ENCODE peak calls at places on chromosomes 7 and 10, in six cellular contexts. J is mammary epithelial cell, Y is fibroblast of pulmonary artery, B is cardiac fibroblast, K is neural crest cell, U is sigmoid colon. L is an unnamed sample.

GRCh38 chr10:67837519-67838314 is at the start of gene DNAJC12:
- DNase-seq in J (no peak), Y (peak), B (peak), K (no peak), U (no peak), L (peak)

GRCh38 chr7:24821045-24821853 is 64.0 kb upstream of the GSDME start:
- DNase-seq in J (peak), Y (peak), B (peak), K (no peak), U (peak), L (peak)

GRCh38 chr10:126384269-126384873 is 3.9 kb downstream of the ADAM12 start:
- DNase-seq in J (no peak), Y (peak), B (peak), K (no peak), U (no peak), L (peak)

GRCh38 chr10:54843085-54843646 is 42.1 kb upstream of the PCDH15 start:
- DNase-seq in J (no peak), Y (no peak), B (no peak), K (no peak), U (no peak), L (no peak)

GRCh38 chr7:143331179-143331825 is 15.4 kb downstream of the CLCN1 start:
- DNase-seq in J (peak), Y (peak), B (peak), K (no peak), U (no peak), L (peak)

GRCh38 chr7:66630529-66630928 is 1.8 kb downstream of the KCTD7 start:
- DNase-seq in J (no peak), Y (no peak), B (no peak), K (no peak), U (no peak), L (no peak)

GRCh38 chr10:118798186-118798811 is 43.5 kb upstream of the CACUL1 start:
- DNase-seq in J (peak), Y (peak), B (peak), K (no peak), U (no peak), L (peak)

GRCh38 chr7:12031638-12032037 is 179.5 kb upstream of the TMEM106B start:
- DNase-seq in J (peak), Y (peak), B (peak), K (no peak), U (no peak), L (no peak)

GRCh38 chr7:1977876-1978441 is 254.8 kb downstream of the MAD1L1 start:
- DNase-seq in J (no peak), Y (no peak), B (no peak), K (no peak), U (no peak), L (no peak)

GRCh38 chr7:46819819-46820218 is 762.1 kb downstream of the TNS3 start:
- DNase-seq in J (no peak), Y (no peak), B (no peak), K (no peak), U (no peak), L (no peak)

GRCh38 chr10:23439452-23439919 is 611 bp downstream of the OTUD1 start:
- DNase-seq in J (no peak), Y (peak), B (peak), K (peak), U (peak), L (no peak)

GRCh38 chr7:129053938-129054437 is 923 bp downstream of the TNPO3 start:
- DNase-seq in J (no peak), Y (peak), B (peak), K (no peak), U (no peak), L (peak)

GRCh38 chr7:54544356-54545240 is 2.4 kb downstream of the VSTM2A start:
- DNase-seq in J (no peak), Y (no peak), B (no peak), K (no peak), U (no peak), L (no peak)

GRCh38 chr10:42638821-42639270 is 476 bp upstream of the ZNF33B start:
- DNase-seq in J (no peak), Y (no peak), B (no peak), K (no peak), U (no peak), L (no peak)

DNA sequence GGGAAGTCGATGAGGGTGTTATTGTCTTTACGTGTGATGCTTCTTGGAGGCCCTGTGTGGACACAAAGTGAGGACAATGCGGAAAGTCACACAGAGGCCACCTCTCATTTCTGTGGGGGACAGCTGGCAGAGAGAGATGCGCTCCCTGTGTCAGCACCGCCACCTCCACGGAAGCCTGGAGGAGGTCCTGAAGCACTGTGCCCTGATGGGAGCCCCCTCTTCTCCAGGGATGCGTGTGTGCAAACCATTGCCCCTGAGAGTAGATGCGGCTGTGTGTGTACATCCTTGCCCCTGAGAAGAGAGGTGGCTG is 2.0 kb downstream of the PTPRE start:
- DNase-seq in J (no peak), Y (no peak), B (no peak), K (no peak), U (peak), L (no peak)
- TF ChIP-seq CTCF in J (no peak), Y (no peak), B (no peak), K (no peak), U (no peak), L (no peak)

GRCh38 chr7:48149058-48149457 is 22.2 kb upstream of the ABCA13 start:
- DNase-seq in J (no peak), Y (no peak), B (no peak), K (no peak), U (no peak), L (no peak)

GRCh38 chr7:48158404-48158803 is 12.9 kb upstream of the ABCA13 start:
- DNase-seq in J (peak), Y (no peak), B (no peak), K (no peak), U (no peak), L (no peak)

GRCh38 chr7:48150086-48150485 is 21.2 kb upstream of the ABCA13 start:
- DNase-seq in J (no peak), Y (no peak), B (no peak), K (no peak), U (no peak), L (no peak)

DNA sequence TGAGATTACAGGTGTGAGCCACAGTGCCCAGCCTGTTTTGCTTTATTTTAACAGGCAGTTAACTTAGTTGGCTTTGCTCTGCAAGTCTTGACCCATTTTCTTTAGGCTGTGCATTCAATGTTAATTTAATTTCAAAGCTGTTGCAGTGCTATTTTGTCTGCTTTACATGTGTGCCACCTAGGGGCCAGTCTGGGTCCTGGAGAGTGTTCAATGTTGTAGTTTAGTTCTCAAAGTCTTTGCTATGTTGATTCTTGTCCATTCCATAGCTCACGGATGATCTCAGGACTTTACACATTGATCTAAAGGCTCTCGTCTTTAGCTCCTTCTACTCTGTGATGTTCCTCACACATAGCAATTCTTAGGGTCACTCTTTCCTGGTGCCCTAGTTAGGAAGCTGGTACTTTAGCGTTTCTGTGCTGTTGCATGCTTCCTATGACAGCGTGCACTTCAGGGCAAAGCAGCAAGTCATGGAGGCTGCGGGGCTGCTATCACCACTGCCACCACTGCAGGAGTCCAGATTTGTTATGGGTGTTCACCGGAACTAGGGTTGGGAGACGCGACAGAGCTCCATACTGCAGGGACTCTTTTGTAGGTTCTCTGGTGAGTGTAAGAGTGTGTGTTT is 16.4 kb upstream of the ABCA13 start:
- DNase-seq in J (peak), Y (peak), B (peak), K (peak), U (no peak), L (peak)
- TF ChIP-seq CTCF in J (peak), Y (peak), B (peak), K (peak), U (no peak), L (peak)

GRCh38 chr7:4740796-4741195 is 34.6 kb upstream of the AP5Z1 start:
- DNase-seq in J (no peak), Y (no peak), B (no peak), K (no peak), U (no peak), L (no peak)

GRCh38 chr7:4738711-4739527 is 36.5 kb upstream of the AP5Z1 start:
- DNase-seq in J (no peak), Y (peak), B (peak), K (peak), U (peak), L (peak)

GRCh38 chr7:4742051-4742573 is 33.3 kb upstream of the AP5Z1 start:
- DNase-seq in J (no peak), Y (no peak), B (no peak), K (no peak), U (no peak), L (no peak)

GRCh38 chr7:4737300-4737699 is 38.1 kb upstream of the AP5Z1 start:
- DNase-seq in J (no peak), Y (no peak), B (no peak), K (no peak), U (no peak), L (no peak)

DNA sequence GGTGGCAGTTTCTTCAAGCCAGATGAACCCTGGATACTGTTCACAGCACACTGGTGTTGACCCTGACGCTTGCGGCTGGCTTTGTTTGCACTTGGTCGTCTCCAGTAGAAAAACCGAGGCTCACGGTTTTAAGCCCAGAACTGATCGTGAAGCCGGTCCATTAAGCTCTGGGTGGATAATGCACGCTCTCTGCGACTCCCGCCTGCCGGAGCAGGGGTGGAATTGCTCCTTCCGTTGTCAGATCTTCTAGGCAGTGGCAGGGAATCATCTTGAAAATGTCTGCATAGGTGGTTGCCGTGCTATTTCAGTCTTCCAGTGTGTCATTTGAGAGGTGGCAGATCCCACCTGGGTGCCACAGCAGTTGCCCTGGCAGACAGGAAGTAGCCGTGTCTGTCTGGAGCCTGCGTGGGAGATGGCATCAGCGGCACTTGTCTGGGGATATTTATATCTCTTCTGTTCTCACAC is 35.9 kb upstream of the AP5Z1 start:
- DNase-seq in J (no peak), Y (peak), B (peak), K (no peak), U (no peak), L (no peak)
- TF ChIP-seq CTCF in J (no peak), Y (peak), B (peak), K (peak), U (peak), L (no peak)

DNA sequence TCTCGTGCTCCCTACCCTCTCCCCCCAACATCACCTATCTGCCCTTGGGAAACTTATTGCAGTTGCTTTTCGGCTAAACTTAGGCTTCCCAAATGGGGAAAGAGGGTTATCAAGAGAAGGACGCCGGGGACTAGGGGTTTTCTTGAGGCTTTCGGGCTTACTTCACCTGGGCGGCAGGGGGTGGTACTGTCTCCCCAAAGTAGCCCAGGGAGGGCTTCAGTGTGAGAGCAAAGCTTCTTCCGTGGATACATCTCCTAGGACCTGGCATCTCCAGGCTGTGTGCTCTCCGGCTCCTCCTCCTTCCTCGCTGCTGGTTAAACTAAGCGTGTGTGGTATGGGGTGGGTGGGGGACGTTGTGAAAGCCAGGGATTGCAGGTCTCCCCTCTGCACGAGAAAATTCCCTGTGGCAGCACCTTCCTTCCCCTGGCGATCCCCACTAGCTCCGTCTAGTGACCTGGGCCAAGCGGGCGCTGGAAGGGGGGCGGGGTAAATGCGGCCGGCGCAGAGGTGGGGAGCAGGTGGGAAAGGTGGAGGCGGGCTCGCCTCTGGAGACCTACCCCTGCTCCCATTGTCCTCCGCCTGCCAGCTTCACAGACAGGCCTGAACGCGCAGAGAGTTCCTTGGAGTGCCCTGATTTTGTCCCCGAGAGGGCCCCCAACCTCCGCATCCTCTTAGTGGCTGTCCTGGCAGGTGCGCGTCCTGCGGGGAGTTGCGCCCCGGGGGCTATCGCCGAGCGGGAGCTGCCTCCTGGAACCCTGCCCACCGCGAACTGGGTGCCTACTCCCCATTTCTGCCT is 1.2 kb downstream of the PLXDC2 start:
- DNase-seq in J (peak), Y (no peak), B (peak), K (peak), U (peak), L (no peak)
- TF ChIP-seq CTCF in J (peak), Y (peak), B (peak), K (no peak), U (no peak), L (no peak)

GRCh38 chr10:113982745-113983144 is 60.9 kb upstream of the ADRB1 start:
- DNase-seq in J (no peak), Y (no peak), B (no peak), K (no peak), U (no peak), L (no peak)

GRCh38 chr10:113979378-113979777 is 64.3 kb upstream of the ADRB1 start:
- DNase-seq in J (no peak), Y (no peak), B (no peak), K (no peak), U (no peak), L (no peak)

GRCh38 chr10:113978802-113979201 is 64.9 kb upstream of the ADRB1 start:
- DNase-seq in J (no peak), Y (no peak), B (no peak), K (no peak), U (no peak), L (no peak)

GRCh38 chr10:113982296-113982695 is 61.4 kb upstream of the ADRB1 start:
- DNase-seq in J (no peak), Y (no peak), B (no peak), K (no peak), U (no peak), L (no peak)

GRCh38 chr10:113980408-113981087 is 63.1 kb upstream of the ADRB1 start:
- DNase-seq in J (no peak), Y (no peak), B (no peak), K (no peak), U (no peak), L (no peak)
- TF ChIP-seq CTCF in J (peak), Y (peak), B (peak), K (peak), U (no peak), L (peak)

GRCh38 chr10:14971867-14972448 is 12.8 kb downstream of the MEIG1 start:
- DNase-seq in J (no peak), Y (peak), B (peak), K (peak), U (no peak), L (no peak)

GRCh38 chr10:14975672-14976273 is 16.6 kb downstream of the MEIG1 start:
- DNase-seq in J (no peak), Y (no peak), B (no peak), K (no peak), U (no peak), L (no peak)
- TF ChIP-seq CTCF in J (peak), Y (peak), B (peak), K (peak), U (no peak), L (peak)

GRCh38 chr7:836429-836828 is 4.2 kb downstream of the SUN1 start:
- DNase-seq in J (peak), Y (peak), B (peak), K (peak), U (peak), L (peak)
- TF ChIP-seq CTCF in J (peak), Y (peak), B (peak), K (peak), U (peak), L (peak)

GRCh38 chr10:59792812-59793211 is 39.6 kb upstream of the MRLN start:
- DNase-seq in J (no peak), Y (no peak), B (no peak), K (no peak), U (no peak), L (no peak)
- TF ChIP-seq CTCF in J (no peak), Y (no peak), B (no peak), K (no peak), U (no peak), L (no peak)

L was measured in HFFc6.